ENCODE peak calls at places on chromosome 16, in eight cellular contexts. J, I, Q, T, F, M, C and X are unnamed samples.

GRCh38 chr16:57186630-57187507 is 740 bp downstream of the RSPRY1 start:
- DNase-seq in J (no peak), I (no peak), Q (no peak), T (peak), F (peak), M (peak), C (no peak), X (no peak)

GRCh38 chr16:89697161-89697615 is 4.3 kb downstream of the SPATA2L start:
- DNase-seq in J (no peak), I (no peak), Q (no peak), T (no peak), F (no peak), M (no peak), C (no peak), X (no peak)

GRCh38 chr16:57593021-57593420 is 35.4 kb upstream of the ADGRG1 start:
- DNase-seq in J (no peak), I (no peak), Q (no peak), T (no peak), F (no peak), M (no peak), C (no peak), X (no peak)

GRCh38 chr16:3782566-3782965 is 65.2 kb upstream of the TRAP1 start:
- DNase-seq in J (no peak), I (no peak), Q (no peak), T (no peak), F (no peak), M (no peak), C (no peak), X (no peak)

GRCh38 chr16:48531011-48531962 is 78.7 kb downstream of the N4BP1 start:
- DNase-seq in J (no peak), I (peak), Q (peak), T (no peak), F (no peak), M (peak), C (peak), X (peak)

GRCh38 chr16:70428178-70428998 is 10.5 kb downstream of the ST3GAL2 start:
- DNase-seq in J (peak), I (peak), Q (peak), T (peak), F (peak), M (peak), C (peak), X (peak)

GRCh38 chr16:49866533-49867155 is 10.7 kb upstream of the ZNF423 start:
- DNase-seq in J (no peak), I (no peak), Q (no peak), T (no peak), F (no peak), M (no peak), C (no peak), X (no peak)

GRCh38 chr16:72560617-72561016 is 388.7 kb upstream of the PMFBP1 start:
- DNase-seq in J (no peak), I (no peak), Q (no peak), T (peak), F (no peak), M (peak), C (no peak), X (no peak)

GRCh38 chr16:84665843-84666242 is 17.5 kb downstream of the KLHL36 start:
- DNase-seq in J (no peak), I (no peak), Q (no peak), T (no peak), F (no peak), M (no peak), C (no peak), X (peak)

GRCh38 chr16:4771646-4772045 is 4.7 kb upstream of the ZNF500 start:
- DNase-seq in J (no peak), I (no peak), Q (no peak), T (no peak), F (no peak), M (no peak), C (no peak), X (no peak)

GRCh38 chr16:11497329-11497805 is 89.4 kb downstream of the LITAF start:
- DNase-seq in J (peak), I (no peak), Q (peak), T (peak), F (peak), M (peak), C (peak), X (peak)

GRCh38 chr16:66069576-66069975 is 296.9 kb upstream of the CDH5 start:
- DNase-seq in J (no peak), I (no peak), Q (no peak), T (no peak), F (no peak), M (peak), C (no peak), X (no peak)

GRCh38 chr16:21263640-21264211 is 14.4 kb downstream of the CRYM start:
- DNase-seq in J (peak), I (peak), Q (no peak), T (no peak), F (peak), M (peak), C (no peak), X (peak)

GRCh38 chr16:30041841-30042240 is 10.8 kb upstream of the TLCD3B start:
- DNase-seq in J (no peak), I (no peak), Q (no peak), T (peak), F (no peak), M (peak), C (no peak), X (no peak)

GRCh38 chr16:54287018-54287757 is 601 bp upstream of the IRX3 start:
- DNase-seq in J (no peak), I (no peak), Q (no peak), T (no peak), F (no peak), M (no peak), C (peak), X (no peak)

GRCh38 chr16:70380205-70380918 is 33.7 kb downstream of the DDX19A start:
- DNase-seq in J (peak), I (peak), Q (peak), T (peak), F (peak), M (peak), C (peak), X (peak)

GRCh38 chr16:19382887-19383816 is 34.5 kb upstream of the TMC5 start:
- DNase-seq in J (no peak), I (no peak), Q (no peak), T (peak), F (no peak), M (no peak), C (peak), X (no peak)

GRCh38 chr16:66423177-66423576 is 3.9 kb upstream of the BEAN1 start:
- DNase-seq in J (no peak), I (no peak), Q (no peak), T (no peak), F (no peak), M (no peak), C (no peak), X (no peak)

GRCh38 chr16:67212766-67213165 is 13.8 kb downstream of the ELMO3 start:
- DNase-seq in J (no peak), I (no peak), Q (no peak), T (no peak), F (no peak), M (no peak), C (no peak), X (no peak)

GRCh38 chr16:70725912-70726828 is 40.3 kb upstream of the MTSS2 start:
- DNase-seq in J (no peak), I (no peak), Q (peak), T (peak), F (no peak), M (peak), C (peak), X (peak)

GRCh38 chr16:72428611-72429376 is 256.8 kb upstream of the PMFBP1 start:
- DNase-seq in J (no peak), I (no peak), Q (no peak), T (no peak), F (no peak), M (no peak), C (no peak), X (no peak)

GRCh38 chr16:81767987-81768592 is 11.0 kb upstream of the PLCG2 start:
- DNase-seq in J (no peak), I (no peak), Q (no peak), T (no peak), F (no peak), M (no peak), C (no peak), X (peak)

GRCh38 chr16:54477766-54478165 is 191.2 kb upstream of the IRX3 start:
- DNase-seq in J (no peak), I (no peak), Q (no peak), T (no peak), F (no peak), M (no peak), C (no peak), X (no peak)

GRCh38 chr16:82470506-82471196 is 156.1 kb upstream of the CDH13 start:
- DNase-seq in J (no peak), I (no peak), Q (no peak), T (peak), F (no peak), M (peak), C (no peak), X (no peak)

GRCh38 chr16:11729787-11730186 is 12.9 kb downstream of the TXNDC11 start:
- DNase-seq in J (no peak), I (no peak), Q (no peak), T (no peak), F (no peak), M (no peak), C (no peak), X (no peak)

DNA sequence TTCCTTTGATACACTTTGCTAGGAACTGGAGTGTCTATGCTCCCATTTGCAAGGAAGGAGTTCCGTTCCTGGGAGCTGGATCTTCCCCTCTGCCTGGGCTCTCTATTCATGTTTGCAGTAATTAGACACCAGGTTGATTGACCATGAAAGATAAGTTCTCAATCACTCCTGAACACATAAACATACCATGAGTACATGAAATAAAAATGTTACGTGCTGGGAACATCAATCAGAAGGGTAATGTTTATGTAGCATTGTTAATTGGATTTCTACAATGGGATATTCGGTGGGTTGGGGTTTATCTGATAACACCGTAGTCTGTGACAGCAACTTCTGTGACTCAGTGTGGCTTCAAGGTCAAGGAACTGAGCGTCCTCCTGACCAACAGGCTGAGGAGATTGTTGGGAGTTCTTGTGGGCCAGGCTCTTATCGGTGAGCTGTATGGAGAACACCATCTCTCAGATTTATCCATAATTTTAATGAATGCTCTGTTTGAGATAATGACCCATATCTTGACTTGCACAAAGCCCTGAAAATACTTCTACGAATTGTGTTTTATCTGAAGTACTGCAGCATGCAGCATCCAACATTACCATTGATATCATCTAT is 136.4 kb downstream of the NPIPB5 start:
- DNase-seq in J (no peak), I (no peak), Q (no peak), T (no peak), F (no peak), M (no peak), C (no peak), X (no peak)
- H3K4me3 ChIP-seq in J (no peak), I (no peak), Q (no peak), T (no peak), F (no peak), M (no peak), C (no peak), X (no peak)

GRCh38 chr16:63228259-63228658 is 1192.0 kb upstream of the CDH8 start:
- DNase-seq in J (no peak), I (no peak), Q (no peak), T (no peak), F (no peak), M (no peak), C (no peak), X (no peak)

DNA sequence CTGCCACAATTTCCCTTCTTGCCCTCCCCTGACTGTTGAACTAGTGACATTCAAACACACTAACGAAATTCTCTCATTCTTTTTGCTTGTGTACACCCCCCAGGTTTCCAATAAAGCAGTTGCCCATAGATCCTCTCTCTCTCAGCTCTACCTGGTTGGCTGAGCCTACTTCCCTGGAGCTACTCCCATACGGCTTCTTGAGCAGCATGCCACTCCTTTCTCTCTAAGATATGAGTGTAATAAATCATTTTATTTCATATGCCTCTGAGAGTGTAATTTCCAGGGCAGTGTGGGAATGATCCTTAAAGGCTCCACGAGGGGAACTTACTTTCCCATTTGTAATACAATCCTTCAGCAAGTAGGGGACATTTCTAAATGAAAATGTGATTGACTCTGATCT is 1194.1 kb upstream of the CDH8 start:
- DNase-seq in J (no peak), I (no peak), Q (no peak), T (no peak), F (no peak), M (no peak), C (no peak), X (no peak)
- H3K4me3 ChIP-seq in J (no peak), I (no peak), Q (no peak), T (no peak), F (no peak), M (no peak), C (no peak), X (no peak)

DNA sequence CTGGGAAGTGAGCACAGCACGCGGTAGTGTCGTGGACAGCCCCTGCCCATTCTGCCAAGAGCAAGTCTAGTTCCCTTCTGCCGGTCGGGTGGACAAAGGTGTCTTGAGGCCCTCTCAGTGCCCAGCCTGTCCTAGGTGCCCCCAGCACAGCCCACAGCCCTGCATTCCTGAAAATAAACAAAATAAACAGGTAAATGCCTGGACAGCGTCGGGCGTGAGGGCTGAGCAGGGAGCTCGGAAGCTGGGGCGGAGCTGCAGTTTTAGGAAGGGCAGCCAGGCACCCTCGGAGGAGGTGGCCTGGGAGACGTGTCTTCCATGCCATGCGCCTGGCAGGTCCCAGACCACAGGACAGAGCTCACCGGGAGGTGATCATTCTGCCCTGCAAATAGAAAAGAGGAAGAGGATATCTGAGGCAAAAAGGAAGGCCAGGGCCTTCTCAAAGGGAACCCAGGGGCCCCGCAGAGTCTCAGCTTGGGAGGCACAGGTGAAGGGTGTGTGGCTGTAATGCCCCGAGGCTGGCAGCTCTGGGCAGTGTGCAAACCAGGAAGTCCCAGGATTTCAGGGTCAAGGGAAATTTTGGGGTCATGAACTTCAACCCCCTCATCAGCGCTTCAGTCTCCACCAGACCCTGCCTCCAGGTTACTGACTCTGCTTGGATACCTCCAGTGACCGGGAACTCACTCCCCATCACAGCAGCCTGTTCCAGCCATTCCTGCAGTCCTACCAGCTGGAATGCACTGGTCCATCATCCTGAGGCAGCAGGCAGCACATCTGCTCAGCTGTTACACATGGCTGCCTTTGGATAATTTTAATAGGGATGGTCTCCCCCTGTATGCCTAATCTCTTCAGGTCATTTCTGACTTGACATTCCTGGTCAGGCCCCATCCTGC is 1.7 kb downstream of the ZNF469 start:
- DNase-seq in J (no peak), I (no peak), Q (no peak), T (no peak), F (no peak), M (no peak), C (peak), X (peak)
- H3K4me3 ChIP-seq in J (peak), I (peak), Q (peak), T (no peak), F (no peak), M (peak), C (peak), X (no peak)

DNA sequence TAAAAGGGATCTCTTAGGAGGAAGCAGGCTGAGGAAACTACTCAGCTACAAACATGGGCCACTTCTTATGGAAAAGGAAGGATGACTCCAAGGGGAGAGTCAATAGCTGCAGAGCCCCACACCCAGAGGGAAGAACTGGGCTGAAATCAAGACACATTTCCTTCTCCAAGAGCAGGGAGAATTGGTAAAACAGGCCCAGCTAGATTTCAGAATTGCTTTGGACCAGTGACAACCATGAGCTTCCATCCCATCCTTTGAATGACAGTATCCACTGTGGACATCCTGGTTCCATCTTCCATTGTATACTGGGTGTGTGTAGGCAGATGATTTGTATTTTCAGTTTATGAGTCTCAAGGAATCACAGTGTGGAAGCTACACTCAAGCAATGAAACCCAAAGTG is 267.5 kb downstream of the IRF8 start:
- DNase-seq in J (no peak), I (no peak), Q (no peak), T (no peak), F (no peak), M (no peak), C (no peak), X (no peak)
- H3K4me3 ChIP-seq in J (no peak), I (no peak), Q (no peak), T (no peak), F (no peak), M (no peak), C (no peak), X (no peak)

GRCh38 chr16:635573-636205 is 416 bp downstream of the METTL26 start:
- DNase-seq in J (no peak), I (no peak), Q (peak), T (no peak), F (no peak), M (no peak), C (no peak), X (no peak)

GRCh38 chr16:634051-634670 is 1.9 kb downstream of the METTL26 start:
- DNase-seq in J (no peak), I (no peak), Q (peak), T (no peak), F (no peak), M (no peak), C (no peak), X (no peak)

GRCh38 chr16:633336-634050 is 2.6 kb downstream of the METTL26 start:
- DNase-seq in J (no peak), I (no peak), Q (no peak), T (no peak), F (no peak), M (no peak), C (no peak), X (no peak)

GRCh38 chr16:636206-637080 is at the start of gene METTL26:
- DNase-seq in J (peak), I (peak), Q (peak), T (peak), F (peak), M (peak), C (peak), X (peak)

DNA sequence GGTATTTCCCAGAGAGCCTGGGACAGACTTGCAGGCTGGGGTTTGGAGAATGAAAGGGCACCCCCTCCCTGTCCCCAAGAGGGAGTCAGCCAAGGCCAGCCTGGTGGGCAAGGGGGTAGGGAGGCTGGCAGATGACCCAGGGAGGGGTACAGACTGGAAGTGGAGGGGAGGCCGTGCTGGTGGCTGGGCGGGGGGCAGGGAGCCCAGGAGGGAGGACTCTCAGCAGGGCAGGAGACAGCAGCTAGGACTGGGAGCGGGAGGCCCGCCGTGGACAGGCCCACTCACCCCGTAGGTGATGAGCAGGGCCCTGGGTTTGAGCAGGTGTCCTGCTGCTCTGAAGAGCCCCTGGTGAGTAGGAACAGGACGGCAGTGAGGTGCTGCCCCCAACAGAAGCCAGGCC is 1.1 kb downstream of the METTL26 start:
- DNase-seq in J (no peak), I (no peak), Q (peak), T (no peak), F (no peak), M (no peak), C (no peak), X (no peak)
- H3K4me3 ChIP-seq in J (peak), I (peak), Q (peak), T (no peak), F (peak), M (peak), C (peak), X (peak)

DNA sequence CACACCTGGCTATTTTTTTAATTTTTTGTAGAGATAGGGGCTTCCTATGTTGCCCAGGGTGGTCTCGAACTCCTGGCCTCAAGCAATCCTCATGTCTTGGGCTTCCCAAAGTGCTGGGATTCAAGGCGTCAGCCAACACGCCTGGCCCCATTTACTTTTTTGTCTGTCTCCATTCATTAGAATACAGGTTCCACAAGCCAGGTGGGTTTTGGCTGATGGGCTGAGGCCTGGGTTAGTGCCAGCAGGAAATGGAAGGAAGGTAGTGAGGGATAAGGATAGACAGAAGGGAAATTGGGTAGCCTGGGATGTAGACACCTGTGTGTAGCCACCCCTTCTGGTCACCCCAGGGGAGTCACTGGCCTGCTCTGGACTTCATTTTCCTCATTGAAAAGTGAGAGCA is 4.4 kb upstream of the IL27 start:
- DNase-seq in J (no peak), I (no peak), Q (no peak), T (no peak), F (no peak), M (no peak), C (no peak), X (no peak)
- H3K4me3 ChIP-seq in J (no peak), I (no peak), Q (no peak), T (no peak), F (no peak), M (no peak), C (no peak), X (no peak)